ENCODE peak calls at places on chromosomes 7 and 10, in six cellular contexts. O is neural crest cell, G is astrocyte of the spinal cord, I is tibial artery, K is endothelial cell, U is HFFc6. L is an unnamed sample.

GRCh38 chr10:88157981-88158465 is 294.6 kb downstream of the PTEN start:
- DNase-seq in O (no peak), U (peak), I (no peak), K (no peak), G (peak), L (no peak)

GRCh38 chr10:96236090-96236478 is 35.3 kb downstream of the BLNK start:
- DNase-seq in O (no peak), U (no peak), G (no peak), I (no peak), K (no peak), L (no peak)

GRCh38 chr10:11403116-11403515 is 208.3 kb downstream of the USP6NL start:
- DNase-seq in O (no peak), I (no peak), U (no peak), K (no peak), G (no peak), L (no peak)

GRCh38 chr7:90723866-90724265 is 127.7 kb downstream of the CDK14 start:
- DNase-seq in O (no peak), K (no peak), I (no peak), U (no peak), G (no peak), L (no peak)

GRCh38 chr7:151642746-151643145 is 123.1 kb upstream of the RHEB start:
- DNase-seq in K (no peak), I (no peak), U (no peak), O (no peak), G (no peak), L (no peak)

GRCh38 chr10:7647062-7647664 is 19.6 kb downstream of the ITIH5 start:
- DNase-seq in G (no peak), O (no peak), K (no peak), U (no peak), I (no peak), L (no peak)

GRCh38 chr10:94439275-94439861 is 37.0 kb downstream of the TBC1D12 start:
- DNase-seq in I (no peak), U (no peak), G (peak), K (peak), O (no peak), L (no peak)

GRCh38 chr7:92633211-92633906 is 43.2 kb upstream of the FAM133B start:
- DNase-seq in G (peak), O (no peak), K (peak), I (no peak), U (peak), L (no peak)

GRCh38 chr7:82595176-82595575 is 151.6 kb upstream of the CACNA2D1 start:
- DNase-seq in I (no peak), U (no peak), O (no peak), K (no peak), G (no peak), L (no peak)

GRCh38 chr7:30062587-30062986 is 34.4 kb downstream of the PLEKHA8 start:
- DNase-seq in O (no peak), G (peak), I (no peak), U (peak), K (no peak), L (peak)

GRCh38 chr7:101628522-101628921 is 574 bp downstream of the MYL10 start:
- DNase-seq in U (no peak), K (no peak), O (no peak), G (no peak), I (peak), L (no peak)

GRCh38 chr7:74256446-74257408 is 2.5 kb upstream of the RFC2 start:
- DNase-seq in O (no peak), I (peak), K (no peak), U (peak), G (peak), L (no peak)

GRCh38 chr7:468681-469590 is 50.7 kb downstream of the PDGFA start:
- DNase-seq in K (no peak), G (no peak), U (peak), O (no peak), I (peak), L (no peak)

GRCh38 chr10:62851449-62851848 is 35.3 kb upstream of the EGR2 start:
- DNase-seq in U (no peak), G (no peak), O (no peak), I (no peak), K (no peak), L (no peak)

GRCh38 chr10:71260622-71261325 is 48.4 kb downstream of the UNC5B start:
- DNase-seq in U (peak), I (no peak), K (no peak), G (peak), O (no peak), L (no peak)

GRCh38 chr7:92763636-92764423 is 72.5 kb downstream of the CDK6 start:
- DNase-seq in U (peak), I (no peak), O (no peak), G (peak), K (no peak), L (no peak)

GRCh38 chr7:57867884-57868701 is 418.1 kb downstream of the ZNF716 start:
- DNase-seq in G (no peak), K (no peak), O (no peak), I (no peak), U (no peak), L (peak)

GRCh38 chr7:36765605-36766004 is 41.3 kb upstream of the AOAH start:
- DNase-seq in K (no peak), O (no peak), U (no peak), G (no peak), I (no peak), L (no peak)

GRCh38 chr7:154917214-154918160 is 85.4 kb downstream of the PAXIP1 start:
- DNase-seq in G (no peak), O (no peak), U (no peak), K (no peak), I (no peak), L (no peak)

GRCh38 chr10:16999665-17000451 is 129.8 kb downstream of the CUBN start:
- DNase-seq in O (no peak), K (no peak), U (peak), I (peak), G (peak), L (no peak)

GRCh38 chr7:150399861-150400778 is 21.0 kb downstream of the ZNF775 start:
- DNase-seq in I (peak), O (no peak), U (peak), K (no peak), G (no peak), L (no peak)

GRCh38 chr10:131453772-131454634 is 142.5 kb upstream of the TCERG1L start:
- DNase-seq in G (no peak), I (peak), U (no peak), K (peak), O (peak), L (peak)
- TF ChIP-seq CTCF in G (peak), I (peak), U (peak), K (peak), O (peak), L (peak)

DNA sequence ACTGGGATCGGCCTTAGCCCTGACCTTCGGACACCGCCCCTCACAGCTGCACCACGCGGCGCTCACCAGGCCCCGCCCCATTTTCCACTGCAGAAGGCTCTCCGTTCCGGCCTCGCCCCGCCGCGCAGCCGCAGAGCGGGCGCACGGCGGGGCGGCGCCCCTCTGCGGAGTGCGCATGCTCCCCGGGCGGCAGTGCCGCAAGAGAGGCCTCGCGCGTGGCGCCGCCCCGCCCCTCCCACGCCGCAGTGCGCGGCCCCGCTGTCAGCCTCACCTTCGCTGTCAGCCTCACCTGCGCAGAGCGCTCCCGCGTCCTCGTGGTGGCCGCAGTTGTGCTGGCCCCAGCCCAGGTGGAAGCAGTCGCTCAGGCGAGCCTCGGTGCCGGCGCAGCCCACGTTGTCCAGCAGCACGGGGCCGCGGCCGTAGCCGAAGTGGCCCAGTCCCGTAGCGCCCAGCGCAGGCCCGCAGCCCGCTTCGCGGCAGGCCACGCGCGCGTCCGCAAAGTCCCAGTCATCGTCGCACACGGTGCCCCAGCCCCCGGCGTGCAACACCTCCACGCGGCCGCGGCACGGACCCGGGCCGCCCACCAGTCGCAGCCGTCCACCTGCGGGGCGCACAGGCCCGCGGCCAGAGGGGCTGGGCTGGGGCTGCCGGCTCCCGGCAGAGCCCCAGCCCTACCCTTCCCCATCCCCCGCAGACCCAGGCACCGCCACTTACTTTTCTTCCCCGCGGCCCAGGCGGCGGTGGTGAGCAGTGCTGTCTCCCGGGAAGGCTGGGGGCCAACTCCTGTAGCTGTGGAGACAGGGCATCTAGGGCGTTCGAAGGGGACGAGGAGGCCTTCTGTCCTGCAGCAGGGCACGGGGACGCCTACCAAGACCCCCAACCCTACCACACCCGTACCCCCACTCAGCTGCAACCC is 16.1 kb downstream of the SSC4D start:
- DNase-seq in K (peak), G (peak), U (peak), I (peak), O (peak), L (peak)
- TF ChIP-seq CTCF in K (no peak), G (no peak), U (no peak), I (no peak), O (no peak), L (no peak)

GRCh38 chr10:32402499-32402898 is 43.4 kb upstream of the CCDC7 start:
- DNase-seq in G (no peak), I (no peak), U (no peak), K (no peak), O (no peak), L (no peak)
- TF ChIP-seq CTCF in G (no peak), I (no peak), U (no peak), K (no peak), O (no peak), L (no peak)

GRCh38 chr7:17057143-17057509 is 175.3 kb upstream of the AGR3 start:
- DNase-seq in O (no peak), I (no peak), G (no peak), U (no peak), K (no peak), L (no peak)

GRCh38 chr7:17060051-17060450 is 178.3 kb upstream of the AGR3 start:
- DNase-seq in K (no peak), I (no peak), G (no peak), U (no peak), O (no peak), L (no peak)

GRCh38 chr7:17061443-17061842 is 179.7 kb upstream of the AGR3 start:
- DNase-seq in K (no peak), O (no peak), U (no peak), I (no peak), G (no peak), L (no peak)

GRCh38 chr7:17058568-17058967 is 176.8 kb upstream of the AGR3 start:
- DNase-seq in G (peak), O (no peak), I (no peak), U (peak), K (no peak), L (no peak)

GRCh38 chr7:17062433-17063383 is 180.9 kb upstream of the AGR3 start:
- DNase-seq in I (no peak), G (peak), K (no peak), U (no peak), O (no peak), L (no peak)
- TF ChIP-seq CTCF in I (no peak), G (peak), K (peak), U (peak), O (peak), L (no peak)

GRCh38 chr10:44032216-44032615 is 352.7 kb downstream of the CXCL12 start:
- DNase-seq in G (no peak), O (no peak), U (no peak), I (no peak), K (no peak), L (no peak)

GRCh38 chr10:44030681-44031080 is 354.2 kb downstream of the CXCL12 start:
- DNase-seq in U (no peak), I (no peak), O (no peak), K (no peak), G (no peak), L (no peak)

GRCh38 chr10:44033008-44033407 is 351.9 kb downstream of the CXCL12 start:
- DNase-seq in K (no peak), O (no peak), G (peak), I (no peak), U (peak), L (no peak)

GRCh38 chr10:44028384-44029137 is 356.3 kb downstream of the CXCL12 start:
- DNase-seq in I (no peak), O (no peak), G (no peak), K (no peak), U (no peak), L (no peak)

GRCh38 chr10:44030132-44030531 is 354.8 kb downstream of the CXCL12 start:
- DNase-seq in O (no peak), I (no peak), K (no peak), G (no peak), U (no peak), L (peak)
- TF ChIP-seq CTCF in O (no peak), I (no peak), K (no peak), G (peak), U (no peak), L (no peak)

GRCh38 chr7:1664711-1665591 is 5.1 kb upstream of the ELFN1 start:
- DNase-seq in U (peak), I (peak), K (peak), O (peak), G (peak), L (peak)
- TF ChIP-seq CTCF in U (peak), I (peak), K (peak), O (peak), G (peak), L (peak)

GRCh38 chr10:12717981-12718707 is 283.4 kb downstream of the CCDC3 start:
- DNase-seq in K (no peak), I (no peak), G (peak), O (no peak), U (no peak), L (no peak)
- TF ChIP-seq CTCF in K (no peak), I (peak), G (no peak), O (peak), U (peak), L (no peak)

DNA sequence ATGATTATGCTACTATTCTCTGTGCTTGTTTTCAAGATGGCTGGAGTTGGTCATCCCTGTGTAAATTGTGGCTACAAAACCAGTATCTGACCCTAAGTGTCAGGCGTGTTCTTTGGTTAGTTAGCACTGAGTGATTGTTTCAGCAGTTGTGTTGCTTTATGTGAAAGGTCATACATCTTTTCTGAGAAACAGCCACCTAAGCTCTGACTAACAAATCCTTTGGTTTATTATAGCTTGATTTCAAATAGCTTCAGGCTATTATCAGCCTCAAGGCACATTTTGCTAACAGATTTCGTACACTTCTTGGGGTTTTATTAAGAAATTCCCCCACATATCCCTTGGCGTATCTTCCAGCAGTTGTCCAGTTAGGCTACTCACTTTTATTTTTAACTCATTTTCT is 4.8 kb upstream of the ADRB1 start:
- DNase-seq in U (peak), I (no peak), G (no peak), O (no peak), K (no peak), L (no peak)
- TF ChIP-seq CTCF in U (no peak), I (no peak), G (no peak), O (no peak), K (no peak), L (no peak)

GRCh38 chr10:102517553-102517952 is 13.8 kb downstream of the SUFU start:
- DNase-seq in I (peak), K (no peak), G (peak), U (peak), O (no peak), L (no peak)

GRCh38 chr10:102524746-102525145 is 21.0 kb downstream of the SUFU start:
- DNase-seq in K (no peak), U (no peak), O (no peak), I (peak), G (no peak), L (no peak)

GRCh38 chr10:102519246-102519805 is 15.6 kb downstream of the SUFU start:
- DNase-seq in U (no peak), K (no peak), O (no peak), G (no peak), I (peak), L (no peak)

GRCh38 chr10:102523250-102524029 is 19.7 kb downstream of the SUFU start:
- DNase-seq in G (peak), U (peak), O (no peak), I (peak), K (no peak), L (no peak)

GRCh38 chr10:102522874-102523249 is 19.1 kb downstream of the SUFU start:
- DNase-seq in G (no peak), I (peak), U (no peak), O (no peak), K (no peak), L (no peak)
- TF ChIP-seq CTCF in G (no peak), I (no peak), U (no peak), O (no peak), K (no peak), L (no peak)

GRCh38 chr7:45589061-45589460 is 14.9 kb downstream of the ADCY1 start:
- DNase-seq in U (no peak), K (no peak), I (peak), G (no peak), O (no peak), L (no peak)
- TF ChIP-seq CTCF in U (no peak), K (no peak), I (no peak), G (no peak), O (no peak), L (no peak)

L was measured in GM20000.